ENCODE peak calls at places on chromosomes 1 and 21, in seven cellular contexts. One of them, this sample, is unnamed.

GRCh38 chr1:206472454-206472853 is 2.2 kb downstream of the IKBKE start:
- DNase-seq in upper lobe of left lung: peak
- DNase-seq in sigmoid colon: no peak
- DNase-seq in esophagus muscularis mucosa: no peak
- DNase-seq in GM12878: no peak
- DNase-seq in stomach: no peak
- DNase-seq in Panc1: no peak
- DNase-seq in this sample: no peak

GRCh38 chr1:40036574-40036973 is 4.0 kb upstream of the CAP1 start:
- DNase-seq in upper lobe of left lung: no peak
- DNase-seq in sigmoid colon: peak
- DNase-seq in esophagus muscularis mucosa: no peak
- DNase-seq in GM12878: no peak
- DNase-seq in stomach: peak
- DNase-seq in Panc1: no peak
- DNase-seq in this sample: no peak

GRCh38 chr1:87888456-87888855 is 559.8 kb downstream of the LMO4 start:
- DNase-seq in upper lobe of left lung: no peak
- DNase-seq in sigmoid colon: no peak
- DNase-seq in esophagus muscularis mucosa: no peak
- DNase-seq in GM12878: no peak
- DNase-seq in stomach: no peak
- DNase-seq in Panc1: no peak
- DNase-seq in this sample: no peak

GRCh38 chr1:150186789-150187559 is 37.3 kb downstream of the PLEKHO1 start:
- DNase-seq in upper lobe of left lung: no peak
- DNase-seq in sigmoid colon: no peak
- DNase-seq in esophagus muscularis mucosa: no peak
- DNase-seq in GM12878: no peak
- DNase-seq in stomach: no peak
- DNase-seq in Panc1: peak
- DNase-seq in this sample: no peak

GRCh38 chr1:111062081-111062480 is 77.8 kb downstream of the DRAM2 start:
- DNase-seq in upper lobe of left lung: no peak
- DNase-seq in sigmoid colon: no peak
- DNase-seq in esophagus muscularis mucosa: no peak
- DNase-seq in GM12878: no peak
- DNase-seq in stomach: no peak
- DNase-seq in Panc1: no peak
- DNase-seq in this sample: no peak

GRCh38 chr1:201761178-201761577 is 67.8 kb upstream of the IPO9 start:
- DNase-seq in upper lobe of left lung: no peak
- DNase-seq in sigmoid colon: no peak
- DNase-seq in esophagus muscularis mucosa: no peak
- DNase-seq in GM12878: no peak
- DNase-seq in stomach: no peak
- DNase-seq in Panc1: no peak
- DNase-seq in this sample: no peak

GRCh38 chr1:26284597-26285351 is 4.9 kb downstream of the SH3BGRL3 start:
- DNase-seq in upper lobe of left lung: peak
- DNase-seq in sigmoid colon: peak
- DNase-seq in esophagus muscularis mucosa: peak
- DNase-seq in GM12878: no peak
- DNase-seq in stomach: peak
- DNase-seq in Panc1: peak
- DNase-seq in this sample: peak

GRCh38 chr1:165595561-165595960 is 35.5 kb upstream of the MGST3 start:
- DNase-seq in upper lobe of left lung: no peak
- DNase-seq in sigmoid colon: no peak
- DNase-seq in esophagus muscularis mucosa: no peak
- DNase-seq in GM12878: no peak
- DNase-seq in stomach: no peak
- DNase-seq in Panc1: no peak
- DNase-seq in this sample: no peak

GRCh38 chr1:68197891-68198290 is 34.4 kb downstream of the WLS start:
- DNase-seq in upper lobe of left lung: no peak
- DNase-seq in sigmoid colon: no peak
- DNase-seq in esophagus muscularis mucosa: no peak
- DNase-seq in GM12878: no peak
- DNase-seq in stomach: no peak
- DNase-seq in Panc1: peak
- DNase-seq in this sample: no peak
- TF ChIP-seq POLR2AphosphoS5 in upper lobe of left lung: no peak
- TF ChIP-seq POLR2AphosphoS5 in sigmoid colon: no peak
- TF ChIP-seq POLR2AphosphoS5 in esophagus muscularis mucosa: no peak
- TF ChIP-seq POLR2AphosphoS5 in GM12878: no peak
- TF ChIP-seq POLR2AphosphoS5 in stomach: peak
- TF ChIP-seq POLR2AphosphoS5 in Panc1: no peak
- TF ChIP-seq POLR2AphosphoS5 in this sample: no peak

GRCh38 chr1:198281911-198282310 is 125.1 kb downstream of the NEK7 start:
- DNase-seq in upper lobe of left lung: no peak
- DNase-seq in sigmoid colon: no peak
- DNase-seq in esophagus muscularis mucosa: no peak
- DNase-seq in GM12878: no peak
- DNase-seq in stomach: no peak
- DNase-seq in Panc1: no peak
- DNase-seq in this sample: no peak

GRCh38 chr1:198280080-198280479 is 123.3 kb downstream of the NEK7 start:
- DNase-seq in upper lobe of left lung: no peak
- DNase-seq in sigmoid colon: no peak
- DNase-seq in esophagus muscularis mucosa: no peak
- DNase-seq in GM12878: no peak
- DNase-seq in stomach: no peak
- DNase-seq in Panc1: no peak
- DNase-seq in this sample: no peak

GRCh38 chr1:198287916-198288315 is 131.1 kb downstream of the NEK7 start:
- DNase-seq in upper lobe of left lung: no peak
- DNase-seq in sigmoid colon: no peak
- DNase-seq in esophagus muscularis mucosa: no peak
- DNase-seq in GM12878: no peak
- DNase-seq in stomach: no peak
- DNase-seq in Panc1: no peak
- DNase-seq in this sample: no peak

GRCh38 chr1:198278922-198279321 is 122.1 kb downstream of the NEK7 start:
- DNase-seq in upper lobe of left lung: no peak
- DNase-seq in sigmoid colon: no peak
- DNase-seq in esophagus muscularis mucosa: no peak
- DNase-seq in GM12878: no peak
- DNase-seq in stomach: no peak
- DNase-seq in Panc1: no peak
- DNase-seq in this sample: no peak

DNA sequence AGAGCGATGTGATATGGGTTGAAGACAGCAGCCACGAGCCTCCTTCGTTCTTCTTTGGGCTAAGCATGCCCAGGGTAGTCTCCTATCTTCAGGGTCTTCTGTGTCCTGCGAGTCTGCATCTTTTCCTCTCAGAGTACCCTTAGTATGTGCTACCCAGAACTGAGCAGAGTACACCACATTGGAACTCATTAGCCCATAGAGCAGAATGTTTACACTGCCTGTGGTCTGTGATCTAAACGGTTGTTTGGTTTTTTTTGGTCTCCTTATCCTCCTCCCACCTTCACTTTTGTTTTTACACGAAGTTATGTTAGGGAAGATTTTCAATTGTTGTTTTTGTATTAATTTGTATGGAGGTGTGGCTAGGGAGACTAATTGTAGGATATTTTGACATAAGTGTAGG is 126.4 kb downstream of the NEK7 start:
- DNase-seq in upper lobe of left lung: no peak
- DNase-seq in sigmoid colon: no peak
- DNase-seq in esophagus muscularis mucosa: no peak
- DNase-seq in GM12878: no peak
- DNase-seq in stomach: no peak
- DNase-seq in Panc1: no peak
- DNase-seq in this sample: no peak
- TF ChIP-seq POLR2AphosphoS5 in upper lobe of left lung: no peak
- TF ChIP-seq POLR2AphosphoS5 in sigmoid colon: no peak
- TF ChIP-seq POLR2AphosphoS5 in esophagus muscularis mucosa: no peak
- TF ChIP-seq POLR2AphosphoS5 in GM12878: no peak
- TF ChIP-seq POLR2AphosphoS5 in stomach: no peak
- TF ChIP-seq POLR2AphosphoS5 in Panc1: no peak
- TF ChIP-seq POLR2AphosphoS5 in this sample: no peak

GRCh38 chr21:21712761-21713558 is 714.8 kb downstream of the NCAM2 start:
- DNase-seq in upper lobe of left lung: no peak
- DNase-seq in sigmoid colon: no peak
- DNase-seq in esophagus muscularis mucosa: no peak
- DNase-seq in GM12878: no peak
- DNase-seq in stomach: no peak
- DNase-seq in Panc1: no peak
- DNase-seq in this sample: no peak

GRCh38 chr21:21714396-21714795 is 716.2 kb downstream of the NCAM2 start:
- DNase-seq in upper lobe of left lung: no peak
- DNase-seq in sigmoid colon: no peak
- DNase-seq in esophagus muscularis mucosa: no peak
- DNase-seq in GM12878: no peak
- DNase-seq in stomach: no peak
- DNase-seq in Panc1: no peak
- DNase-seq in this sample: no peak

DNA sequence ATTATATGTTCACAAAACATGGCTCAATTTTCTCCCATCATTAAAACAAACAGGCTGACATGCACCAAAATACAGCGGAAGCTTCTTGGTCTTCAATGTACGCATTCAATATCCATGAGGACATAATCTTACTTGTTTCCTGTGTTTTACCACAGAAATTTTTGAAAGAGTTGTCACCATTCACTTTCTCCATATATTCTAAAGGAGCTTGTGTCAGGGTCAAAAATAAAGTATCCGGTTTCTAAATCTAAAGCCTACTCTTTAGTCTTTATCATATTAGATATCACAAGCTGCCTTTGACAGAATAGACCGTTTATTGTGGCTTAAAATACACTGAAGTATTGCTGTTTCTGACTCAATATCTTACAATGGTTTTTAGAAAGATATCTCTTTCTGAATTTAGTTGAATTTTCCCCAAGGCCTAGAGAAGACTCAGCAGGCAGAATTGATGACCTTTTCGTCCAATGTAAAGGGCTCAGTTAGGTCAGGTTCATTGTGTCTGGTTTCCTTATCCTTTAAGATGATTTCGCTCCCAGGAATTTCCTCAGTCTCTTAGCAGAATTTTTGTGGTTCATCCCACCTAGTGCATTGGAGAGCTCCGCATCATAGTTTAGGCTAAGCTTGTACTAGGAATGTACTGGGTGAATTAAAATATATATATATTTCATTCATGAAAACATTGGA is 717.2 kb downstream of the NCAM2 start:
- DNase-seq in upper lobe of left lung: no peak
- DNase-seq in sigmoid colon: no peak
- DNase-seq in esophagus muscularis mucosa: no peak
- DNase-seq in GM12878: no peak
- DNase-seq in stomach: no peak
- DNase-seq in Panc1: no peak
- DNase-seq in this sample: no peak
- TF ChIP-seq POLR2AphosphoS5 in upper lobe of left lung: no peak
- TF ChIP-seq POLR2AphosphoS5 in sigmoid colon: no peak
- TF ChIP-seq POLR2AphosphoS5 in esophagus muscularis mucosa: no peak
- TF ChIP-seq POLR2AphosphoS5 in GM12878: no peak
- TF ChIP-seq POLR2AphosphoS5 in stomach: no peak
- TF ChIP-seq POLR2AphosphoS5 in Panc1: no peak
- TF ChIP-seq POLR2AphosphoS5 in this sample: no peak

GRCh38 chr1:160577661-160578060 is 1.6 kb downstream of the CD84 start:
- DNase-seq in upper lobe of left lung: no peak
- DNase-seq in sigmoid colon: no peak
- DNase-seq in esophagus muscularis mucosa: no peak
- DNase-seq in GM12878: no peak
- DNase-seq in stomach: no peak
- DNase-seq in Panc1: no peak
- DNase-seq in this sample: no peak

GRCh38 chr1:160578694-160579191 is 553 bp downstream of the CD84 start:
- DNase-seq in upper lobe of left lung: no peak
- DNase-seq in sigmoid colon: no peak
- DNase-seq in esophagus muscularis mucosa: no peak
- DNase-seq in GM12878: no peak
- DNase-seq in stomach: no peak
- DNase-seq in Panc1: no peak
- DNase-seq in this sample: no peak

GRCh38 chr1:160578175-160578693 is 1.1 kb downstream of the CD84 start:
- DNase-seq in upper lobe of left lung: no peak
- DNase-seq in sigmoid colon: no peak
- DNase-seq in esophagus muscularis mucosa: no peak
- DNase-seq in GM12878: no peak
- DNase-seq in stomach: no peak
- DNase-seq in Panc1: no peak
- DNase-seq in this sample: no peak

GRCh38 chr1:160580208-160580812 is 1.0 kb upstream of the CD84 start:
- DNase-seq in upper lobe of left lung: no peak
- DNase-seq in sigmoid colon: no peak
- DNase-seq in esophagus muscularis mucosa: no peak
- DNase-seq in GM12878: no peak
- DNase-seq in stomach: no peak
- DNase-seq in Panc1: no peak
- DNase-seq in this sample: no peak

GRCh38 chr1:160579216-160579701 is at the start of gene CD84:
- DNase-seq in upper lobe of left lung: no peak
- DNase-seq in sigmoid colon: no peak
- DNase-seq in esophagus muscularis mucosa: no peak
- DNase-seq in GM12878: no peak
- DNase-seq in stomach: no peak
- DNase-seq in Panc1: no peak
- DNase-seq in this sample: no peak
- TF ChIP-seq POLR2AphosphoS5 in upper lobe of left lung: no peak
- TF ChIP-seq POLR2AphosphoS5 in sigmoid colon: no peak
- TF ChIP-seq POLR2AphosphoS5 in esophagus muscularis mucosa: no peak
- TF ChIP-seq POLR2AphosphoS5 in GM12878: peak
- TF ChIP-seq POLR2AphosphoS5 in stomach: no peak
- TF ChIP-seq POLR2AphosphoS5 in Panc1: no peak
- TF ChIP-seq POLR2AphosphoS5 in this sample: no peak

GRCh38 chr1:21229246-21230000 is 52.7 kb upstream of the EIF4G3 start:
- DNase-seq in upper lobe of left lung: no peak
- DNase-seq in sigmoid colon: no peak
- DNase-seq in esophagus muscularis mucosa: no peak
- DNase-seq in GM12878: no peak
- DNase-seq in stomach: no peak
- DNase-seq in Panc1: no peak
- DNase-seq in this sample: no peak

GRCh38 chr1:21220815-21221214 is 44.1 kb upstream of the EIF4G3 start:
- DNase-seq in upper lobe of left lung: no peak
- DNase-seq in sigmoid colon: no peak
- DNase-seq in esophagus muscularis mucosa: no peak
- DNase-seq in GM12878: no peak
- DNase-seq in stomach: no peak
- DNase-seq in Panc1: no peak
- DNase-seq in this sample: no peak

GRCh38 chr1:21219674-21220073 is 43.0 kb upstream of the EIF4G3 start:
- DNase-seq in upper lobe of left lung: peak
- DNase-seq in sigmoid colon: no peak
- DNase-seq in esophagus muscularis mucosa: no peak
- DNase-seq in GM12878: no peak
- DNase-seq in stomach: no peak
- DNase-seq in Panc1: no peak
- DNase-seq in this sample: no peak

DNA sequence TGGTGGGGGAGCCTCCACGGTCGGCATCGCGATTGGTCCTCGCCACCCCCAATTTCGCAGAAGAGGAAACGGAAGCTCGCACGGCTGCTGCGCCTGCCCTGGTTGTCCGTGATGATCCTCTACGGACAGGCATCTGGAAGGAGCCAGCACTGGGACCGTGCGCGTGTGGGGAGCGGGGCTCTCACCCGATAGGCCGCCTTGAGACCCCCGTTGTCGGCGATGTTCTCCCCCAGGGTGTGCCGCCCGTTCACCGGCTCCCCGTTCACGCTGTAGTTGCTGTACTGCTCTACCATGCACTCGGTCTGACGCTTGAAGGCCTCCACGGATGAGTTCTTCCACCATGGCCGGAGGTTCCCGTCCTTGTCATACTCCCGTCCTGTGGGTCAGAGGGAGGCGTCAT is 48.4 kb upstream of the EIF4G3 start:
- DNase-seq in upper lobe of left lung: peak
- DNase-seq in sigmoid colon: no peak
- DNase-seq in esophagus muscularis mucosa: no peak
- DNase-seq in GM12878: no peak
- DNase-seq in stomach: no peak
- DNase-seq in Panc1: no peak
- DNase-seq in this sample: no peak
- TF ChIP-seq POLR2AphosphoS5 in upper lobe of left lung: no peak
- TF ChIP-seq POLR2AphosphoS5 in sigmoid colon: no peak
- TF ChIP-seq POLR2AphosphoS5 in esophagus muscularis mucosa: no peak
- TF ChIP-seq POLR2AphosphoS5 in GM12878: no peak
- TF ChIP-seq POLR2AphosphoS5 in stomach: no peak
- TF ChIP-seq POLR2AphosphoS5 in Panc1: no peak
- TF ChIP-seq POLR2AphosphoS5 in this sample: no peak